ENCODE peak calls at places on chromosome 22, in six cellular contexts. A is PC-3, P is left lung, L is astrocyte of the spinal cord, Q is uterus, R is spleen. T is an unnamed sample.

GRCh38 chr22:25668437-25668836 is 73.6 kb upstream of the MYO18B start:
- DNase-seq in R (no peak), A (no peak), P (no peak), Q (peak), L (peak), T (peak)

GRCh38 chr22:21448627-21449416 is 18.4 kb upstream of the TMEM191C start:
- DNase-seq in Q (peak), R (no peak), L (no peak), P (no peak), A (no peak), T (no peak)

GRCh38 chr22:20291604-20292063 is 23.5 kb upstream of the RTN4R start:
- DNase-seq in P (no peak), A (no peak), L (no peak), Q (no peak), R (no peak), T (no peak)

GRCh38 chr22:21641417-21641794 is 696 bp upstream of the SDF2L1 start:
- DNase-seq in R (no peak), L (peak), Q (no peak), A (peak), P (no peak), T (peak)

GRCh38 chr22:19896665-19897355 is 42.1 kb upstream of the GNB1L start:
- DNase-seq in P (no peak), A (no peak), Q (no peak), L (no peak), R (peak), T (no peak)

GRCh38 chr22:21796863-21797262 is 61.3 kb upstream of the YPEL1 start:
- DNase-seq in A (no peak), P (no peak), Q (no peak), R (no peak), L (no peak), T (no peak)

GRCh38 chr22:17213976-17214375 is 5.3 kb downstream of the ADA2 start:
- DNase-seq in Q (peak), P (peak), R (no peak), A (peak), L (peak), T (no peak)

GRCh38 chr22:29308148-29308790 is 1.8 kb downstream of the GAS2L1 start:
- DNase-seq in R (no peak), Q (no peak), P (no peak), L (no peak), A (no peak), T (no peak)

GRCh38 chr22:44929348-44930015 is 80.3 kb downstream of the PHF21B start:
- DNase-seq in R (no peak), A (no peak), Q (no peak), P (no peak), L (no peak), T (no peak)

GRCh38 chr22:35631597-35631996 is 14.5 kb upstream of the MB start:
- DNase-seq in R (peak), A (peak), L (peak), Q (no peak), P (peak), T (peak)

GRCh38 chr22:31678748-31679147 is 16.7 kb upstream of the PISD start:
- DNase-seq in P (no peak), A (no peak), L (no peak), R (no peak), Q (no peak), T (no peak)
- TF ChIP-seq CTCF in P (no peak), A (no peak), L (no peak), R (no peak), Q (no peak), T (no peak)

GRCh38 chr22:27799334-27800249 is 2.0 kb downstream of the MN1 start:
- DNase-seq in P (no peak), Q (peak), A (peak), L (no peak), R (no peak), T (peak)
- H3K4me3 ChIP-seq in P (peak), Q (peak), A (peak), L (peak), R (no peak), T (no peak)

DNA sequence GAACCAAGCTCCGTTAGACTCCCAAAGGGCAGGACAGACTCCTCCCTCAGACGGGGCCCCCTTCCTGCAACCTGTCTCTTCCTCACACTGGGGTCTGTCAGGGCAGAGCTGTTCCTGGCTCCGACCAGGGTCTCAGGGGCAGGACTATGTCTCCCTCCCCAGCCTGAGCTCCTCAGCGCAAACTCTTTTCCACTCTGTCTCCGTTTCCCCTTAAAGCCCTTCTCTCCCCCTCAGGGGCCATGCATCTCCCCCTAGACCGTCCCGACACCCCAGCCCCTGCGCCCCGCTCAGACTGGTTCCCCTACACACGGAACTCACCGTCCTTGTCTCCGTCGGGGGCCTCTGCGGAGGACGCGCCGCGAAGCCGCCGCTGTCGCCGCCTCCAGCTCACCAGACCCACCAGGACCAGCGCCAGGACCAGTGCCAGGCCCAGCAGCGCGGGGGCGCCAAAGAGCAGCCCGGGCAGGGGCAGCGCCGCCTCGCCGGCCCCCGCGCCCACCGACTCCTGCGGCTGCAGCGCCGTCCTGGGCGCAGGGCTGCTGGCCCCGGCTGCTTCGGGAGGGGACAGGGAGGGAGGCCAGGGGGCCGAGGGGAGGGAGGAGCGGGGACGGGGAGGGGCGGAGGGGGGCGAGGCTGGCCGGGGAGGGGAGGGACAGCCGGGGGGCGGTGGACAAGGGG is 684 bp downstream of the TNFRSF13C start:
- DNase-seq in Q (no peak), R (peak), P (peak), L (peak), A (peak), T (peak)
- TF ChIP-seq CTCF in Q (peak), R (peak), P (peak), L (peak), A (peak), T (peak)

GRCh38 chr22:39943366-39943765 is 16.8 kb upstream of the TMA7B start:
- DNase-seq in R (no peak), P (no peak), A (peak), Q (no peak), L (no peak), T (no peak)
- H3K4me3 ChIP-seq in R (no peak), P (no peak), A (no peak), Q (no peak), L (no peak), T (no peak)

DNA sequence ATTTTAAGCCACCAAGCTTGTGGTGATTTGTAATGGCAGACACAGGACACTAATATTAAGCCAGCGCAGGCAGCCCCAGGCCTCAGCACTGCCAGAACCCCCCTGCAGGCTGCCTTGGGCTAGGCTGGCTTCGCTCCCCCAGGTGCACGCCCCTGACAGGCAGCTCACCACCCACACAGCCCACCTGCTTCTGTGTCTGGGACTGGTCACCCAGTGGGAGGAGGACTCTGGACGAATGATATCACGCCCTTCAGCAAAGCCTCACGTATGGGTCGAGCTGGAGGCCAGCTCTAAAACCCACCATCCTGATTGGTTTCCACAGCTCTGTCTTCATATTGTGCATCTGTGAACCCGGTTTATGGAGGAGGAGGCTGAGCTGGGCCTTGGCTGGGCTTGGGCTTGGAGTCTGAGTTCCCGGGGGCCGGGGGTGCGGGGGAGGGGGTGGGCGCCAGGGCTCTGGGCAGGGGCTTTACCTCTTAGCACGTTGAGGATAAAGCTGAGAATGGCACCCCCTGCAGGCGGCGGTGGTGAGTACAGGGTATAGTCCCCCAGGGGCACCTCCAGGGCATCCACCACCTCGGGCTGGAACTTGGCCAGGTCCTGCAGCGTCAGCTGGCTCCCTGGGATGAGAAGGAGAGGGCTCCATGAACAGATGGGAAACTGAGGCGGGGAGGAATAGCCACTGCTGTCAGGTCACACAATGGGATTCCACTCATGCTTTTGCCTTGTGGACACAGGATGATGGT is 13.8 kb downstream of the GGT5 start:
- DNase-seq in A (no peak), R (peak), Q (no peak), L (no peak), P (peak), T (no peak)
- TF ChIP-seq CTCF in A (peak), R (peak), Q (peak), L (peak), P (no peak), T (peak)

DNA sequence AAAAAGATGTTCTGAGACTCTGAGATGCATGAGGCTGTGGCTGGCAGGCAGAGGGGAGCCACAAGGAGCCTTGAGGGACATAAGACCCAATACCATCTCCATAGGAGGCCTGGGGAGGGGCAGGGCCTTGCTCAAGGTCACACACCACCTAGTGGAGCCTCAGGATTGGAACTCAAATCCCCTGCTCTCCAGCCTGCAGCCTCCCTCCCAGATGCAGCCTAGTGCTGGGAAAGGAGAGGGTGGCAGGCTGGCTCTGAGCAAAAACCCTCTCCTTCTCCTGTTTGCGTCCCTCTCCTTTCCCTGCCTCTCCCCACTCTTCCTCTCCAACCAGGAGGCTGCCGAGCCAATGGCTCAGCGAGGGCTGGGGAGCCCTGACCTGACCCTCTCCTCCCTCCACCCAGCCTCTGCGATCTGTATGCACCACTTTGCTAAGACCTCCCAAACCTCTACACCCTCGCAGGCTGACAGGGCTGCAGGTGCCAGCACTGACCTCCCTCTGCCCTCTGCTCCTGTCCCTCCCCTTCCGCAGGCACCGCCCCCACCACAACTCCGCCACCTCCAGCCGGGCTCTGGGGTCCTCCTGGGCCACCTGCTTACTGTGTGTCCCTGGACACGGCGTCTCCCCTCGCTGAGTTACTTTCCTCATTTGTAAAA is 14.7 kb downstream of the IGLL1 start:
- DNase-seq in A (no peak), R (peak), Q (no peak), L (no peak), P (no peak), T (no peak)
- H3K4me3 ChIP-seq in A (no peak), R (no peak), Q (no peak), L (no peak), P (peak), T (no peak)

GRCh38 chr22:30606455-30607299 is at the start of gene TCN2:
- DNase-seq in Q (peak), A (peak), R (peak), L (peak), P (peak), T (peak)
- TF ChIP-seq CTCF in Q (no peak), A (no peak), R (no peak), L (no peak), P (no peak), T (no peak)

DNA sequence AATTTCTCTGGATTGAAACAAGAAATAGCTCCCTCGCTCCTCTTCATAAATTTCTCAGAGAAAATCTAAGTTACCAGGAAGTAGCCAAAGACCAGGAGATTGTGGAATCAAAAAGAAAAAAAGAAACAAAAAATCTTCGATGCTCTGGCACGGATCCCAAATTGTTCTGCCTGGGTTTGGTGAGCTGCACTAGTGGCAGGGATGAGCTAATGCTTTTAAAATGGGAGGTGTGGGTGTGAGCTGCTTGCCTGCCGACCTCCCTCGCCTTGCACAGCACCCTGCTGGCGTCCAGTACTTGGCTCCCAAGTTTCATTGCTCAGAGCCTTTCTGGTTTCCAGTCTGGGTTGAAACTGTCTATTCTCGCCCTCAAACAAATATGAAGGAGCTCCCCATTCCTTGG is 2.5 kb downstream of the TIMP3 start:
- DNase-seq in R (no peak), P (no peak), A (no peak), Q (peak), L (peak), T (peak)
- H3K4me3 ChIP-seq in R (peak), P (peak), A (no peak), Q (peak), L (peak), T (peak)

DNA sequence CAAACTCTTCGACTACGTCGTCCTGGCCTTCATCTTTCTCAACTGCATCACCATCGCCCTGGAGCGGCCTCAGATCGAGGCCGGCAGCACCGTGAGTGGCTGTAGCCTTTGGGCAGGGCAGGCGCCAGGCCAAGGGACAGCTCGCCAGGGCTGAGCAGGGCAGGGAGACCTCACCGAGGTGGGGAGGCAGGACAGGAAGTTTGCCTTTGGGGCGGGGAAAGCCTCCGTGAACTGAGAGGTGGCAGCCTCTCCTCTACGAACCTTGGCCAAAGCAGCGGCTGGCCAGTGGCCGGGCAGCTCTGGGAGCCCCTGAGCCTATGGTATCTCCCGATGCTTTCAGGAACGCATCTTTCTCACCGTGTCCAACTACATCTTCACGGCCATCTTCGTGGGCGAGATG is 93.2 kb downstream of the CACNA1I start:
- DNase-seq in R (no peak), P (no peak), L (no peak), A (peak), Q (no peak), T (no peak)
- TF ChIP-seq CTCF in R (no peak), P (no peak), L (no peak), A (no peak), Q (no peak), T (no peak)

T was measured in fibroblast of villous mesenchyme.